ENCODE peak calls at places on chromosomes 4 and X, in seven cellular contexts. H, G, P, Q, O, W and A are unnamed samples.

GRCh38 chr4:121041307-121042090 is 30.8 kb downstream of the NDNF start:
- DNase-seq in H (no peak), G (no peak), P (no peak), Q (peak), O (no peak), W (no peak), A (no peak)

GRCh38 chr4:60201052-60201673 is 999.0 kb upstream of the ADGRL3 start:
- DNase-seq in H (no peak), G (peak), P (no peak), Q (no peak), O (no peak), W (peak), A (peak)

GRCh38 chrX:17692709-17693346 is 44.5 kb upstream of the SCML1 start:
- DNase-seq in H (no peak), G (no peak), P (no peak), Q (no peak), O (peak), W (no peak), A (no peak)

GRCh38 chr4:77349796-77350195 is 192.8 kb downstream of the CCNG2 start:
- DNase-seq in H (no peak), G (no peak), P (no peak), Q (no peak), O (no peak), W (no peak), A (no peak)

GRCh38 chrX:135327299-135327698 is 18.0 kb downstream of the ETDC start:
- DNase-seq in H (no peak), G (no peak), P (no peak), Q (no peak), O (no peak), W (no peak), A (no peak)

GRCh38 chr4:951594-952468 is 19.6 kb downstream of the TMEM175 start:
- DNase-seq in H (no peak), G (no peak), P (no peak), Q (no peak), O (peak), W (peak), A (no peak)

GRCh38 chr4:80255374-80256095 is 10.9 kb upstream of the FGF5 start:
- DNase-seq in H (no peak), G (no peak), P (no peak), Q (no peak), O (no peak), W (no peak), A (no peak)

GRCh38 chrX:149829751-149830191 is 48.0 kb downstream of the MAGEA9 start:
- DNase-seq in H (no peak), G (no peak), P (no peak), Q (peak), O (no peak), W (no peak), A (no peak)

GRCh38 chr4:173252024-173252935 is 81.9 kb downstream of the HMGB2 start:
- DNase-seq in H (peak), G (no peak), P (no peak), Q (peak), O (peak), W (peak), A (no peak)

GRCh38 chr4:41611881-41612871 is 74.2 kb downstream of the LIMCH1 start:
- DNase-seq in H (peak), G (no peak), P (no peak), Q (no peak), O (peak), W (peak), A (no peak)

GRCh38 chr4:103786593-103786992 is 66.8 kb upstream of the TACR3 start:
- DNase-seq in H (no peak), G (no peak), P (no peak), Q (no peak), O (no peak), W (no peak), A (no peak)

GRCh38 chr4:7540216-7540615 is 105.5 kb upstream of the PSAPL1 start:
- DNase-seq in H (no peak), G (no peak), P (no peak), Q (no peak), O (no peak), W (no peak), A (no peak)

GRCh38 chrX:48864210-48864609 is 28.8 kb upstream of the PCSK1N start:
- DNase-seq in H (no peak), G (no peak), P (no peak), Q (no peak), O (no peak), W (no peak), A (no peak)

GRCh38 chr4:19214591-19214990 is 1037.1 kb upstream of the SLIT2 start:
- DNase-seq in H (no peak), G (no peak), P (no peak), Q (no peak), O (no peak), W (no peak), A (no peak)

GRCh38 chrX:20829665-20830481 is 544.3 kb upstream of the CNKSR2 start:
- DNase-seq in H (no peak), G (no peak), P (no peak), Q (no peak), O (no peak), W (no peak), A (no peak)

GRCh38 chrX:40105791-40106676 is 8.3 kb upstream of the BCOR start:
- DNase-seq in H (no peak), G (peak), P (no peak), Q (no peak), O (peak), W (peak), A (peak)

GRCh38 chr4:108762559-108763225 is at the start of gene ETNPPL:
- DNase-seq in H (no peak), G (no peak), P (no peak), Q (no peak), O (peak), W (peak), A (no peak)
- TF ChIP-seq CTCF in H (peak), G (no peak), P (no peak), Q (no peak), O (no peak), W (peak), A (no peak)

GRCh38 chr4:75287738-75288517 is 226.3 kb downstream of the RCHY1 start:
- DNase-seq in H (no peak), G (no peak), P (no peak), Q (no peak), O (no peak), W (no peak), A (no peak)

GRCh38 chr4:75285837-75286236 is 228.4 kb downstream of the RCHY1 start:
- DNase-seq in H (no peak), G (no peak), P (no peak), Q (no peak), O (no peak), W (no peak), A (no peak)

DNA sequence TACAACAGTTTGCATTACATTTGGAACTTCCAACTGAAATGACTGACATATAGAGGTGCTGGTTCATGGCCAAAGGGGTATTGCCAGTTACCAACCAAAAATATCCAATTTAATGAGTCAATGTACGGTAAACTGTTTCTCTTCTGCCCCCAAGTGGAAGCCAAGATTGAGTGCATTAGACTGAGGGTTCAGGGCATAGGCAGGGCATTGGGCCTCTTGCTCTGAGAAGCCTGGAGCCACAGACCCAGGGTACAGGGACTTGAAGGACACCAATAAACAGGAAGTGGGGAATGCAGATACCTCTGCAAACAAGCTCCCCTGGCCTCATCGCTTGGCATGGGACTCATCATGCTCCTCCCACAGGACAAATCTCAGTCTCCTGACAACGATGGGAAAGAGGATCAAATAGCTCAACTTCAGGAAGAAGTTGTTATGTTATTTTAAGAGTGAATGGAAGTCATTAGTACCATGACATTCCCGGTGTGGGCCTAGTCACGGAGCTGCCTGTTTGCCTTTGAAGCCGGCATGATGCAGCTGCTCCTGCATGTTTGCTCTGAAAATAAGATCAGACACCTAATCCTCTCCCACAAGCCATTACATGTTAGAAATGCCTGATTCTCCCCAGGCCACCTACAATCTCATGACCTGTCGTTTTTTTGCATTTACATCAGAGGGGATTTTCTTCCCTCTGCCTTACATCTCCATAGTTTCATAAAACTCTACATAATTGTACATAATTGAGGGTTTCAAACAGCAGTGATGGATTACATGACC is 224.2 kb downstream of the RCHY1 start:
- DNase-seq in H (no peak), G (no peak), P (no peak), Q (peak), O (no peak), W (peak), A (peak)
- TF ChIP-seq CTCF in H (peak), G (peak), P (no peak), Q (peak), O (peak), W (peak), A (peak)

DNA sequence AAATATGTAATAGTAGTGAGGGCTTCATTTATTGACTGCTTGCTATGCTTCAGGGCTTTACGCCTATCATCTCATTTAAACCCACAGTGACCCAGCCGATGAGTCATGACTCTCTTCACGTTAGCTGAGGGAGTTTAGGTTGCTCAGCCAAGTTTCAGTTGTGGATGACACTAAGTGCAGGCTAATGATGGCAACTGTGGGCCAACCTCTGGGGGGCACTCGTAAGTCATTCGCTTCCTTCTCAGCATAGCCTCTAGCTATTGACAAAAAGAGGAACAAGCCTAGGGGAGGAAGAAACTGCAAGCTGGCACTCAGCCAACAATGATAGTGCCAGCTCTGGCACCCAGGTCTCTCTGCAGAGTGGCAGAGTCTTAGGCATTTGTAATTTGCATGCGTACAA is 325.0 kb downstream of the ARHGAP10 start:
- DNase-seq in H (peak), G (peak), P (peak), Q (peak), O (peak), W (peak), A (peak)
- TF ChIP-seq CTCF in H (peak), G (peak), P (no peak), Q (peak), O (no peak), W (peak), A (peak)

GRCh38 chrX:38986586-38986985 is 185.3 kb downstream of the MID1IP1 start:
- DNase-seq in H (no peak), G (no peak), P (no peak), Q (no peak), O (no peak), W (no peak), A (no peak)

GRCh38 chrX:38987135-38987780 is 186.0 kb downstream of the MID1IP1 start:
- DNase-seq in H (no peak), G (no peak), P (no peak), Q (no peak), O (no peak), W (no peak), A (no peak)

GRCh38 chrX:38982843-38983242 is 181.6 kb downstream of the MID1IP1 start:
- DNase-seq in H (no peak), G (no peak), P (no peak), Q (no peak), O (no peak), W (no peak), A (no peak)

GRCh38 chrX:38985945-38986344 is 184.7 kb downstream of the MID1IP1 start:
- DNase-seq in H (no peak), G (no peak), P (no peak), Q (no peak), O (no peak), W (no peak), A (no peak)

DNA sequence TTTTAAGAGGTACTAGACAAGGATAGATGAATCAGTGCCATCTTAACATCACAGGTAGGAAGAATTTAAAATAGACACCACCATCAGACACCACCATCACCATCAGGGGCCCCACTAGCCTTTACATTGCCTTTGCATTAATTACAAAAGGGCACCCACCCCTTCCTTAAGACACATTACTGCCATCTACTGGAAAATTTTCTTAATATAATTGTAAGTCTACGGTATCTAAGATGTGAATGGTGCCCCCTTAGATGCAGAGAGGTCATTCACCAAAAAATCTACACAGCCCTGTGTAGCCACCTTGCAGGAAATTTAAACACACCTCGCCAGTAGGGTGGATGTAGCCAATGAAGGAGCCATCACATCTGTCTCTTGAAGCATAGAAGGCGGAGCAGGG is 184.1 kb downstream of the MID1IP1 start:
- DNase-seq in H (no peak), G (no peak), P (no peak), Q (no peak), O (no peak), W (no peak), A (peak)
- TF ChIP-seq CTCF in H (peak), G (peak), P (no peak), Q (peak), O (peak), W (no peak), A (peak)

DNA sequence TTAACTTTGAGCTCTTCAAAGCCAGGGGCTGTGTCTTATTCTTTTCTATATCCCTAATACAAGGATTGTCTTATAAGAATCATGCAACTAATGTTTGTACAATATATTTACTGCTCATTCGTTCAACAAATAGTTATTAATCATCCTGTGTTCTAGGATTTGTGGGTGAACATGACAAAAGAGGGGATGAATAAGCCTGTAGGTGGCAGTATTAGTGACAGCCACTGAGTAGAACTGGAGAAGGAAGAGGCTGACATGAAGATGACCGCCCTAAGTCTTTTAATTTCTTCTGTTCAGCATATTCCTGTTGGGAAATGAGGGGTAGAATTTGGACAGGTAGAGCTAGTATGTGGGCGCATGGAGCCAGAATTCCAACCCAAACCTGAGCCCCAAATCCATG is 11.9 kb upstream of the LINC00632 start:
- DNase-seq in H (no peak), G (no peak), P (no peak), Q (no peak), O (no peak), W (no peak), A (no peak)
- TF ChIP-seq CTCF in H (peak), G (no peak), P (no peak), Q (no peak), O (no peak), W (no peak), A (no peak)

GRCh38 chr4:128516568-128516967 is 229.0 kb upstream of the PGRMC2 start:
- DNase-seq in H (no peak), G (no peak), P (no peak), Q (peak), O (no peak), W (no peak), A (no peak)
- TF ChIP-seq CTCF in H (no peak), G (no peak), P (no peak), Q (no peak), O (no peak), W (no peak), A (no peak)